ENCODE peak calls at places on chromosomes 2 and 18, in six cellular contexts. B is GM06990, N is fibroblast of the aortic adventitia, O is MCF 10A, T is prostate gland, K is left ventricle myocardium inferior. Z is an unnamed sample.

GRCh38 chr2:12057436-12058166 is 311.2 kb downstream of the LPIN1 start:
- DNase-seq in B (peak), N (no peak), O (no peak), T (no peak), K (peak), Z (peak)

GRCh38 chr18:35415511-35416427 is 38.6 kb upstream of the ZNF396 start:
- DNase-seq in B (peak), N (peak), O (no peak), T (no peak), K (no peak), Z (no peak)

GRCh38 chr2:101089942-101090799 is 61.0 kb downstream of the TBC1D8 start:
- DNase-seq in B (no peak), N (no peak), O (no peak), T (no peak), K (no peak), Z (no peak)

GRCh38 chr2:203629699-203630098 is 76.7 kb upstream of the CD28 start:
- DNase-seq in B (no peak), N (no peak), O (no peak), T (no peak), K (no peak), Z (no peak)

GRCh38 chr18:48031641-48032040 is 101.2 kb upstream of the SMAD2 start:
- DNase-seq in B (no peak), N (no peak), O (no peak), T (no peak), K (no peak), Z (no peak)

GRCh38 chr18:70384181-70384790 is 95.4 kb downstream of the SOCS6 start:
- DNase-seq in B (no peak), N (peak), O (peak), T (no peak), K (no peak), Z (no peak)

GRCh38 chr2:218997730-218998129 is 4.5 kb upstream of the CRYBA2 start:
- DNase-seq in B (no peak), N (no peak), O (no peak), T (no peak), K (no peak), Z (no peak)

GRCh38 chr2:180505203-180505602 is 475.2 kb upstream of the UBE2E3 start:
- DNase-seq in B (no peak), N (peak), O (peak), T (no peak), K (no peak), Z (no peak)

GRCh38 chr2:136399667-136400316 is 281.8 kb upstream of the CXCR4 start:
- DNase-seq in B (no peak), N (no peak), O (no peak), T (no peak), K (no peak), Z (no peak)

GRCh38 chr2:226600184-226600583 is 199.4 kb downstream of the IRS1 start:
- DNase-seq in B (no peak), N (no peak), O (no peak), T (no peak), K (no peak), Z (no peak)

GRCh38 chr2:100234141-100234540 is 88.2 kb downstream of the LONRF2 start:
- DNase-seq in B (no peak), N (peak), O (no peak), T (no peak), K (no peak), Z (no peak)

GRCh38 chr2:11622611-11623010 is 47.4 kb downstream of the NTSR2 start:
- DNase-seq in B (no peak), N (no peak), O (no peak), T (no peak), K (no peak), Z (no peak)

GRCh38 chr18:34659579-34660517 is 50.2 kb upstream of the DTNA start:
- DNase-seq in B (no peak), N (peak), O (peak), T (peak), K (peak), Z (peak)

GRCh38 chr2:44777542-44777941 is 164.0 kb upstream of the SIX3 start:
- DNase-seq in B (no peak), N (no peak), O (no peak), T (no peak), K (no peak), Z (peak)

GRCh38 chr18:57705861-57706590 is 84.4 kb upstream of the NARS1 start:
- DNase-seq in B (no peak), N (peak), O (no peak), T (no peak), K (no peak), Z (no peak)

GRCh38 chr2:75180476-75180875 is 18.8 kb downstream of the TACR1 start:
- DNase-seq in B (no peak), N (no peak), O (no peak), T (no peak), K (no peak), Z (no peak)

GRCh38 chr2:9536504-9536903 is 19.1 kb downstream of the ADAM17 start:
- DNase-seq in B (no peak), N (no peak), O (no peak), T (no peak), K (no peak), Z (no peak)

GRCh38 chr2:88423733-88424132 is 28.8 kb downstream of the FOXI3 start:
- DNase-seq in B (no peak), N (no peak), O (no peak), T (no peak), K (no peak), Z (no peak)

GRCh38 chr18:5542393-5543035 is 1.3 kb downstream of the EPB41L3 start:
- DNase-seq in B (no peak), N (peak), O (no peak), T (no peak), K (no peak), Z (peak)

GRCh38 chr2:190843874-190844699 is 36.5 kb upstream of the GLS start:
- DNase-seq in B (peak), N (peak), O (peak), T (no peak), K (no peak), Z (no peak)

GRCh38 chr2:213251618-213252017 is 32.6 kb upstream of the SPAG16 start:
- DNase-seq in B (no peak), N (peak), O (peak), T (no peak), K (no peak), Z (no peak)

GRCh38 chr18:3468833-3469232 is 18.9 kb downstream of the TGIF1 start:
- DNase-seq in B (no peak), N (no peak), O (no peak), T (no peak), K (no peak), Z (no peak)

GRCh38 chr2:219294356-219295351 is 14.5 kb downstream of the PTPRN start:
- DNase-seq in B (peak), N (peak), O (peak), T (peak), K (peak), Z (peak)

GRCh38 chr2:42900226-42900744 is 107.9 kb upstream of the HAAO start:
- DNase-seq in B (no peak), N (no peak), O (no peak), T (no peak), K (no peak), Z (no peak)

GRCh38 chr2:6782523-6783061 is 83.1 kb downstream of the CMPK2 start:
- DNase-seq in B (no peak), N (no peak), O (no peak), T (no peak), K (no peak), Z (no peak)

GRCh38 chr2:185279999-185280398 is 458.6 kb upstream of the FSIP2 start:
- DNase-seq in B (no peak), N (peak), O (peak), T (no peak), K (no peak), Z (no peak)

GRCh38 chr2:28716265-28716865 is 35.3 kb upstream of the PPP1CB start:
- DNase-seq in B (peak), N (peak), O (peak), T (peak), K (no peak), Z (peak)

GRCh38 chr2:113324684-113325160 is 46.0 kb upstream of the PAX8 start:
- DNase-seq in B (no peak), N (peak), O (peak), T (peak), K (peak), Z (peak)

GRCh38 chr2:64143154-64144056 is 815 bp downstream of the PELI1 start:
- DNase-seq in B (peak), N (peak), O (peak), T (peak), K (peak), Z (peak)

GRCh38 chr2:172395503-172395902 is 31.9 kb upstream of the ITGA6 start:
- DNase-seq in B (no peak), N (peak), O (no peak), T (no peak), K (no peak), Z (no peak)

GRCh38 chr2:70498054-70498453 is 55.6 kb downstream of the TGFA start:
- DNase-seq in B (no peak), N (no peak), O (peak), T (no peak), K (no peak), Z (no peak)

GRCh38 chr2:221097949-221098348 is 474.2 kb downstream of the EPHA4 start:
- DNase-seq in B (no peak), N (no peak), O (no peak), T (no peak), K (no peak), Z (no peak)

GRCh38 chr2:171957061-171957460 is 34.8 kb downstream of the HAT1 start:
- DNase-seq in B (no peak), N (peak), O (peak), T (no peak), K (no peak), Z (no peak)

Z was measured in Right ventricle myocardium superior.